ENCODE peak calls at places on chromosome 19, in four cellular contexts. E, B, Y and P are unnamed samples.

GRCh38 chr19:4722671-4723464 is 774 bp downstream of the DPP9 start:
- DNase-seq in B (no peak), E (peak), Y (peak), P (no peak)

GRCh38 chr19:12783226-12783848 is 7.9 kb upstream of the JUNB start:
- DNase-seq in Y (no peak), E (no peak), B (no peak), P (peak)

GRCh38 chr19:7793493-7793892 is 30.4 kb downstream of the CLEC4M start:
- DNase-seq in Y (no peak), B (no peak), E (no peak), P (no peak)

GRCh38 chr19:3369337-3370213 is 3.2 kb downstream of the NFIC start:
- DNase-seq in E (peak), B (peak), Y (peak), P (peak)

GRCh38 chr19:45770192-45771101 is 1.4 kb upstream of the SIX5 start:
- DNase-seq in Y (peak), B (peak), E (peak), P (peak)

GRCh38 chr19:45251452-45252354 is 632 bp downstream of the MARK4 start:
- DNase-seq in Y (no peak), E (no peak), B (no peak), P (peak)

GRCh38 chr19:7069904-7070226 is 362 bp downstream of the ZNF557 start:
- DNase-seq in E (no peak), Y (no peak), B (no peak), P (no peak)

GRCh38 chr19:44897835-44898234 is 6.8 kb downstream of the TOMM40 start:
- DNase-seq in Y (no peak), E (no peak), B (no peak), P (no peak)

GRCh38 chr19:39053276-39054090 is 21.1 kb upstream of the FBXO27 start:
- DNase-seq in B (no peak), Y (no peak), E (no peak), P (no peak)

GRCh38 chr19:42422576-42423461 is 4.4 kb downstream of the LIPE start:
- DNase-seq in B (peak), Y (peak), E (no peak), P (peak)
- H2AFZ ChIP-seq in B (no peak), Y (peak), E (peak), P (no peak)

DNA sequence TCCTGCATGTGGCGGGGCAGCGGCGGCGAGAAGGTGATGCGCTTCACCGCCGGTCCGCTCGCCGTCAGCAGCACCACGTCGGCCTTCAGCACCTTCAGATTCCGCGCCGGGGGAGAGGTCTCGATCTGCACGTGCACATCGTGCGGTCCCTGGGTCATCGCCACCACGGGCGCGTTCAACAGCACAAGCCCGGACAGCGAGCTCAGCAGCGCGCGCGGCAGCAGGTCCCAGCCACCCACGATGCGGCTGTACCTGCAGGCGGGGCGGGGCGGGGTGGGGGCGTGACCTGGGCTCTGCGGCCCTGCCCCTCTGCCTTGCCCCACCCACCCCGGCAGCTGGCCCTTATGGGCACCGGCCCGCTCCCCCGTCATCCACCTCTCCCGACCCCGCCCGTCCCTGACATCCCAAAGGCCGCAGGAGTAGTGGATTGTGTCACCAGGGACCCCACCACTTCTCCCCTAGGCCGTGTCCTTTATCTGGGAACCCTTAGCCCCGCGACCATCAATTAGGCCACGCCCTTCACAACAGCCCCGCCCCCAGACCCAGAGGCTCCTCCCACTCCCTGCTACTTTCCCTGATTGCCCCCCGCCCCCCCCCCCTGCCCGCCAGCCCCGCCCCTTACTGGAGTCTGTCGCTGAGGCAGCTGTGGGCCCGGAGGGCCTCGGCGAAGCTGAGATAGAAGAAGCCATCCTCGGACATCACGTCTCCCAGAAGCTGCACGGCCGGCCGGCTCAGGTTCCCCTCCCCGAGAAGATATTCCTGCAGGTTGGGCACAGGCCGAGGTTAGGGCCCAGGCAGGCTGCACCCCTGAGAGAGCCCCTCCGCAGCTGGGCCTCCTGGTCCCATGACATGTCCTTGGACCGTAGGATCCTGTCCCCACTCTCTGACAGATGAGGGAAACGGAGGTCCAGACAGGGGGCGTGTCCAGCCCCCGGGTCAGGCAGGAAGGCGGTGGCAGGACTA is 6.1 kb downstream of the IL4I1 start:
- DNase-seq in B (peak), Y (peak), E (no peak), P (peak)
- H2AFZ ChIP-seq in B (no peak), Y (peak), E (no peak), P (peak)

GRCh38 chr19:56404705-56405056 is 549 bp downstream of the ZNF583 start:
- DNase-seq in E (no peak), Y (no peak), B (no peak), P (no peak)

GRCh38 chr19:56403764-56404704 is at the start of gene ZNF583:
- DNase-seq in E (no peak), Y (peak), B (peak), P (peak)

GRCh38 chr19:56400485-56400884 is 3.6 kb upstream of the ZNF583 start:
- DNase-seq in E (no peak), Y (no peak), B (no peak), P (peak)

GRCh38 chr19:56403261-56403660 is 871 bp upstream of the ZNF583 start:
- DNase-seq in B (no peak), Y (no peak), E (no peak), P (no peak)

GRCh38 chr19:56405062-56405461 is 930 bp downstream of the ZNF583 start:
- DNase-seq in Y (no peak), E (no peak), B (no peak), P (no peak)
- H2AFZ ChIP-seq in Y (peak), E (no peak), B (no peak), P (peak)

DNA sequence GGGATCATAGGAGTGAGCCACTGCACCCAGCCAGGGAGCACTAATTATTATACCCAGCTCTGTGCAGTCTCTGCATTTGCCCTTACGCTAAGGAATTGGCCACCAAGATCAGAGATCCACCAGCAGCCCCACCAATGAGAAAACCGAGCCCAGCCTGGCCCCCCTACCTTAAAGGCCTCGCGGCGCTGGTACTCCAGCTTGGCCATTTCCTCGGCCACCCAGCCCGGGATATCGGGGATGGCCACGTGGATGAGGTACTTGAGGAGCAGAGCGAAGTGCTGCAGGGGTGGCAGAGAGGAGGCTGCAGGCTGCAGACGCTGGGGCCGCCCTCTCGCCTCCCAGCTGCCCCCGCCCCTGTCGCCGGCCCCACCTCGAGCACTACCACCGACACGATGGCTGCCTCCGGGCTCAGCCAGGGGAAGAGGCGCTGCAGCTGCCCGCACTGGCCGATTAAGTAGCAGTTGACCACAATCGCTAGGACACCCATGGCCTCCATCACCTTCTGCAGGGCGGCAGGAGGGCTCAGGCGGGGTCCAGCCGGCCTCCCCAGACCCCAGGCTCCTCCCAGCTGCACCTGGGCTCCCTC is 7.5 kb downstream of the ANO8 start:
- DNase-seq in E (no peak), Y (no peak), B (no peak), P (no peak)
- H2AFZ ChIP-seq in E (no peak), Y (peak), B (no peak), P (no peak)

DNA sequence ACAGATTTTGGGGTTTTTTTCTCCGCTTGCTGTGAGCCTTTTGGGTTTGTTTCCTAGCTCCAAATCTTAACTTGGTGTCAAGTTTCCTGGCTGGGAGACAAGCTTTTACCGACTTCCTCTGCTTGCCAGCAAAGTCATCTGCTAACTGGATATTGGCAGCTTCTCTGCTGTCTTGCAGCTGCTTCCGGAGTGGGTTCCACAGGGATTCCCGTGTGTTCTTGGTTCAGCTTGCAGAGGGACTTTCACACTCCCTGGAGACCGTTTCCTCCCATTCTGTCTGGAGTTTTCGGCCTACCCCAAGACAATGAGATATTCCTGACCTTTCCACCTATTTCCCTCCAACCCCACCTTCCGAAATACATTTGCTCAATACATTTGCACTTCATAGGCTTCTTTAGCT is 2.2 kb upstream of the COLGALT1 start:
- DNase-seq in E (peak), B (peak), Y (peak), P (peak)
- H2AFZ ChIP-seq in E (peak), B (no peak), Y (peak), P (no peak)

DNA sequence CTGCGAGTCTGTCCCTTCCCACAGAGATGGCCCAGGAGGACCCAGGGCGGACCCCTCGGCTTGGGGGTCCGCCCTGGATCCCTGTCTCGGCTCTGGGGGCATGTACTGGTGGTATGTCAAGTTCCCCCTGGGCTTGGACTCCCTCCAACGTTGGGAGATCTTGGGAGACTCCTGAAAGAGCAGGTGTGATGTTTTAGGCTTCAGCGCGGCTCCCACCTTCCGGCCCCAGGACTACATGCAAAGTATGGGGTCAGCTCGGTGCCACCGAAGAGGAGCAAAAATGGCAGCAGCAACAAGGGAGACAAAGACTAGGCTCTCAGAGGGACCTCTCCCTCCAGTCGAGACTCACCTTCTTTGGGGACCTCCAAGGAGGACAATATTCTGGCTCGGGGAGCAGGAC is 4.2 kb downstream of the MAMSTR start:
- DNase-seq in Y (no peak), B (no peak), E (no peak), P (no peak)
- H2AFZ ChIP-seq in Y (no peak), B (no peak), E (no peak), P (no peak)

DNA sequence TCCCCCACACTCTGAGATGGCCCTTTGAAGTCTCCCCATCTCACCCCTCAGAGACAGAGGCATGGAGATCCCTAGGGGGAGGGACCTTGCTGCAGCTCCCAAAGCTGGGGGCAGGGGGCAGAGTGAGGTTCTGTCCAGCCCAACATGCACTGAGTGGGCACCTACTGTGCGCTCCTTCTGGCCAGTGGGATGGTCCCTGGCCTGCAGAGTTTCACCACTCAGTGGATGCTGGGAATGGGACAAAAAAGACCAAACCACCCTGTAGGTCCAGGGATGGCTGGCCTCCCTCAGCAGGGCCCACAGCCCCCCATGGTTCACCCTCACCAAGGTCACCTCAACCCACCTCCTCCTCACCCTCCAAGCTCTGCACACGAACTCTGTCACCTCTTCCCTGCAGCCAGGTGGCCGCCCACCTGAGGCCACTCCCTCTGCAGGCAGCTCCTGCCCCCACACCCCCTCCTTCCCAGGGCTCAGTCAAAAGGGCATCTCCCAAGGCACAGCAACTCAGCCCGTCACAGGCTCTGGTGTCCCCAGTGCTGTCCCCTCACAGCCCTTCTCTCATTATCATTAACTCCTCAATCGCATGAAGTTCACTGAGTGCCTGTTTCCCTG is 16.1 kb downstream of the CEACAM21 start:
- DNase-seq in Y (no peak), B (no peak), E (no peak), P (peak)
- H2AFZ ChIP-seq in Y (no peak), B (no peak), E (no peak), P (no peak)

GRCh38 chr19:11673608-11674041 is 65.1 kb downstream of the ZNF823 start:
- DNase-seq in E (peak), Y (no peak), B (peak), P (peak)
- H2AFZ ChIP-seq in E (no peak), Y (peak), B (no peak), P (peak)